ENCODE peak calls at places on chromosome 7, in nine cellular contexts. Q is transverse colon, Y is GM12878, L is suprapubic skin, N is HepG2, O is stomach, G is H1, W is K562, Z is upper lobe of left lung. I is an unnamed sample.
A peak's percentile ranks its signal among the peaks of the same experiment; 100 is the strongest.

GRCh38 chr7:26284995-26285632 is 6.5 kb upstream of the SNX10 start:
- DNase-seq in Q (no peak), Y (no peak), L (no peak), N (peak; percentile 46), O (no peak), G (no peak), W (peak; percentile 81), Z (no peak), I (no peak)

GRCh38 chr7:1228535-1229333 is 3.9 kb upstream of the UNCX start:
- DNase-seq in Q (no peak), Y (no peak), L (no peak), N (no peak), O (no peak), G (no peak), W (no peak), Z (no peak), I (no peak)

GRCh38 chr7:129013048-129013721 is 41.7 kb downstream of the TNPO3 start:
- DNase-seq in Q (no peak), Y (peak; percentile 31), L (no peak), N (no peak), O (no peak), G (no peak), W (no peak), Z (no peak), I (no peak)

GRCh38 chr7:1933066-1933835 is 263.2 kb downstream of the ELFN1 start:
- DNase-seq in Q (no peak), Y (no peak), L (no peak), N (no peak), O (no peak), G (no peak), W (no peak), Z (no peak), I (no peak)

GRCh38 chr7:22632674-22633073 is 94.3 kb upstream of the IL6 start:
- DNase-seq in Q (no peak), Y (no peak), L (no peak), N (no peak), O (no peak), G (no peak), W (no peak), Z (no peak), I (no peak)

GRCh38 chr7:130996841-130997231 is 262.8 kb upstream of the KLF14 start:
- DNase-seq in Q (peak; percentile 81), Y (no peak), L (no peak), N (peak; percentile 93), O (peak; percentile 86), G (no peak), W (no peak), Z (peak; percentile 57), I (no peak)

GRCh38 chr7:713488-714230 is 12.8 kb upstream of the DNAAF5 start:
- DNase-seq in Q (no peak), Y (no peak), L (no peak), N (no peak), O (no peak), G (no peak), W (no peak), Z (no peak), I (peak; percentile 37)

GRCh38 chr7:28904539-28905143 is 53.5 kb downstream of the TRIL start:
- DNase-seq in Q (no peak), Y (no peak), L (no peak), N (no peak), O (no peak), G (no peak), W (no peak), Z (no peak), I (no peak)

GRCh38 chr7:127632276-127632910 is 14.5 kb upstream of the PAX4 start:
- DNase-seq in Q (no peak), Y (no peak), L (no peak), N (no peak), O (no peak), G (no peak), W (no peak), Z (no peak), I (no peak)

GRCh38 chr7:51949726-51950644 is 633.4 kb upstream of the COBL start:
- DNase-seq in Q (no peak), Y (no peak), L (no peak), N (no peak), O (no peak), G (peak; percentile 62), W (no peak), Z (no peak), I (no peak)

GRCh38 chr7:40586197-40586596 is 451.4 kb downstream of the SUGCT start:
- DNase-seq in Q (no peak), Y (no peak), L (no peak), N (no peak), O (no peak), G (no peak), W (no peak), Z (no peak), I (no peak)

GRCh38 chr7:129525225-129525862 is 23.0 kb downstream of the SMKR1 start:
- DNase-seq in Q (no peak), Y (no peak), L (no peak), N (no peak), O (no peak), G (no peak), W (no peak), Z (no peak), I (no peak)

GRCh38 chr7:152925412-152926147 is 166.0 kb downstream of the ACTR3B start:
- DNase-seq in Q (no peak), Y (no peak), L (no peak), N (no peak), O (no peak), G (peak; percentile 58), W (no peak), Z (no peak), I (no peak)

GRCh38 chr7:121084748-121085336 is 96.3 kb downstream of the CPED1 start:
- DNase-seq in Q (no peak), Y (no peak), L (no peak), N (peak; percentile 24), O (no peak), G (no peak), W (no peak), Z (no peak), I (no peak)

GRCh38 chr7:16399916-16400895 is 21.1 kb downstream of the CRPPA start:
- DNase-seq in Q (no peak), Y (no peak), L (no peak), N (no peak), O (no peak), G (no peak), W (no peak), Z (no peak), I (no peak)

GRCh38 chr7:13197501-13197900 is 510.1 kb downstream of the ARL4A start:
- DNase-seq in Q (no peak), Y (no peak), L (no peak), N (no peak), O (no peak), G (no peak), W (no peak), Z (no peak), I (no peak)

GRCh38 chr7:159008055-159008405 is 136.6 kb downstream of the VIPR2 start:
- DNase-seq in Q (no peak), Y (no peak), L (no peak), N (no peak), O (no peak), G (no peak), W (no peak), Z (no peak), I (peak; percentile 18)

GRCh38 chr7:75711634-75712494 is 26.9 kb downstream of the HIP1 start:
- DNase-seq in Q (no peak), Y (no peak), L (no peak), N (no peak), O (no peak), G (no peak), W (no peak), Z (no peak), I (no peak)

GRCh38 chr7:111018960-111019835 is 71.7 kb upstream of the LRRN3 start:
- DNase-seq in Q (peak; percentile 9), Y (no peak), L (no peak), N (no peak), O (no peak), G (no peak), W (no peak), Z (no peak), I (no peak)

GRCh38 chr7:141550694-141551079 is 523 bp upstream of the AGK start:
- DNase-seq in Q (no peak), Y (no peak), L (no peak), N (no peak), O (no peak), G (peak; percentile 51), W (no peak), Z (no peak), I (no peak)

GRCh38 chr7:141551773-141552162 is 558 bp downstream of the AGK start:
- DNase-seq in Q (no peak), Y (no peak), L (no peak), N (no peak), O (no peak), G (no peak), W (no peak), Z (no peak), I (no peak)

GRCh38 chr7:141549582-141549981 is 1.6 kb upstream of the AGK start:
- DNase-seq in Q (no peak), Y (no peak), L (no peak), N (no peak), O (no peak), G (no peak), W (no peak), Z (no peak), I (no peak)

GRCh38 chr7:141551080-141551772 is at the start of gene AGK:
- DNase-seq in Q (peak; percentile 69), Y (no peak), L (peak; percentile 74), N (peak; percentile 53), O (peak; percentile 69), G (peak; percentile 88), W (peak; percentile 91), Z (peak; percentile 67), I (peak; percentile 81)
- TF ChIP-seq POLR2A in Q (peak; percentile 14), Y (peak; percentile 97), L (no peak), N (peak; percentile 95), O (no peak), G (peak; percentile 53), W (peak; percentile 97), Z (no peak), I (no peak)

DNA sequence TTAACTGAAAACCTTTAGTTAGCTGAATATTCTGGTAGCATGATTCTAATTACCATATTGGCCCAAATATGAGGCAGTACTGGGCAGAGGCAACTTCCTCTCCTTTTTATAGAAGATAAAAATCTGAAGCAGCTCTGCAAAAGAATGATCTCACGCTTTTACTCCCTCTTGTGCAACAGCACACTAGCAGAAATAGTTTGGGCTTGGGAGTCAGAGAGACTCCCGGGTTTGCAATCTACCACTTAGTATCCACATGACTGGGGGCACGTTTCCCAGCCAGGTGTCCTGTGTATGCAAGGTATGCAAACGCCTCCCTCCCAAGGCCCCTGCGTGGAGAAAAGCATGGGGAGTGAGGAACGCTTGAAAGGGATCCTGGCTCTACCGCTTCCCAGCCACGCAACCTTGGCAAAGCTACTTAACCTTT is 47.2 kb upstream of the RHEB start:
- DNase-seq in Q (no peak), Y (no peak), L (no peak), N (no peak), O (no peak), G (no peak), W (no peak), Z (peak; percentile 53), I (peak; percentile 70)
- TF ChIP-seq POLR2AphosphoS5 in Q (no peak), Y (no peak), L (no peak), N (no peak), O (no peak), G (no peak), W (no peak), Z (no peak), I (no peak)

GRCh38 chr7:132059141-132059540 is 502.7 kb upstream of the PODXL start:
- DNase-seq in Q (no peak), Y (peak; percentile 38), L (no peak), N (no peak), O (no peak), G (no peak), W (no peak), Z (no peak), I (no peak)
- TF ChIP-seq EP300 in Q (no peak), Y (no peak), L (no peak), N (no peak), O (no peak), G (no peak), W (no peak), Z (no peak), I (no peak)

GRCh38 chr7:100088621-100089457 is at the start of gene COPS6:
- DNase-seq in Q (peak; percentile 88), Y (no peak), L (peak; percentile 88), N (peak; percentile 49), O (peak; percentile 87), G (peak; percentile 93), W (peak; percentile 92), Z (peak; percentile 78), I (peak; percentile 91)
- TF ChIP-seq POLR2A in Q (peak; percentile 76), Y (peak; percentile 96), L (peak; percentile 52), N (peak; percentile 93), O (no peak), G (peak; percentile 54), W (peak; percentile 93), Z (no peak), I (peak; percentile 48)